ENCODE peak calls at places on chromosomes 7 and 10, in eight cellular contexts. C is sigmoid colon, F is PC-3, W is skeletal muscle cell, Q is fibroblast of lung, J is astrocyte of the spinal cord, H is cardiac muscle cell, D is dorsolateral prefrontal cortex. N is an unnamed sample.

GRCh38 chr10:114356786-114357588 is 47.3 kb downstream of the AFAP1L2 start:
- DNase-seq in C (no peak), F (peak; percentile 56), W (no peak), Q (peak; percentile 93), J (peak; percentile 89), H (no peak), D (no peak), N (peak; percentile 55)

GRCh38 chr7:64947252-64948000 is 43.4 kb downstream of the ZNF117 start:
- DNase-seq in C (no peak), F (no peak), W (no peak), Q (no peak), J (no peak), H (no peak), D (no peak), N (no peak)

GRCh38 chr7:43303740-43304241 is 191.3 kb downstream of the HECW1 start:
- DNase-seq in C (no peak), F (no peak), W (no peak), Q (peak; percentile 66), J (peak; percentile 13), H (peak; percentile 40), D (peak; percentile 71), N (peak; percentile 13)

GRCh38 chr10:103184615-103185014 is 8.5 kb downstream of the NT5C2 start:
- DNase-seq in C (no peak), F (peak; percentile 18), W (no peak), Q (peak; percentile 42), J (peak; percentile 22), H (peak; percentile 54), D (no peak), N (peak; percentile 29)

GRCh38 chr10:44675086-44675874 is 235.9 kb upstream of the TMEM72 start:
- DNase-seq in C (no peak), F (no peak), W (no peak), Q (peak; percentile 40), J (no peak), H (peak; percentile 66), D (no peak), N (peak; percentile 66)

GRCh38 chr10:98790817-98791216 is 344.1 kb upstream of the HPS1 start:
- DNase-seq in C (no peak), F (peak; percentile 20), W (no peak), Q (no peak), J (no peak), H (peak; percentile 10), D (no peak), N (peak; percentile 1)

GRCh38 chr7:11970132-11970531 is 138.1 kb upstream of the THSD7A start:
- DNase-seq in C (no peak), F (no peak), W (no peak), Q (no peak), J (no peak), H (no peak), D (no peak), N (no peak)

GRCh38 chr7:91784469-91784868 is 96.0 kb downstream of the MTERF1 start:
- DNase-seq in C (no peak), F (peak; percentile 83), W (peak; percentile 25), Q (peak; percentile 70), J (peak; percentile 62), H (peak; percentile 81), D (no peak), N (peak; percentile 79)

GRCh38 chr10:15462253-15462885 is 91.3 kb upstream of the FAM171A1 start:
- DNase-seq in C (no peak), F (no peak), W (no peak), Q (no peak), J (no peak), H (no peak), D (no peak), N (no peak)

GRCh38 chr7:23477170-23477525 is 6.9 kb upstream of the IGF2BP3 start:
- DNase-seq in C (no peak), F (no peak), W (no peak), Q (no peak), J (no peak), H (no peak), D (no peak), N (no peak)

GRCh38 chr7:137591444-137591843 is 247.9 kb upstream of the PTN start:
- DNase-seq in C (no peak), F (peak; percentile 62), W (peak; percentile 49), Q (peak; percentile 80), J (peak; percentile 73), H (peak; percentile 66), D (no peak), N (peak; percentile 72)

GRCh38 chr7:75915416-75916156 is 631 bp downstream of the POR start:
- DNase-seq in C (peak; percentile 77), F (no peak), W (no peak), Q (peak; percentile 14), J (no peak), H (peak; percentile 50), D (peak; percentile 48), N (peak; percentile 32)

GRCh38 chr7:112185005-112185834 is 21.0 kb downstream of the DOCK4 start:
- DNase-seq in C (no peak), F (peak; percentile 21), W (no peak), Q (no peak), J (no peak), H (no peak), D (no peak), N (no peak)

GRCh38 chr10:62548686-62549085 is 174.5 kb downstream of the ZNF365 start:
- DNase-seq in C (no peak), F (no peak), W (no peak), Q (peak; percentile 72), J (no peak), H (no peak), D (no peak), N (no peak)

GRCh38 chr7:117395743-117396142 is 31.6 kb downstream of the ASZ1 start:
- DNase-seq in C (no peak), F (no peak), W (no peak), Q (no peak), J (no peak), H (no peak), D (no peak), N (no peak)
- H3K4me3 ChIP-seq in C (no peak overlapping the region), F (no peak overlapping the region), W (no peak overlapping the region), Q (no peak overlapping the region), J (no peak overlapping the region), H (no peak overlapping the region), D (no peak overlapping the region), N (no peak overlapping the region)

DNA sequence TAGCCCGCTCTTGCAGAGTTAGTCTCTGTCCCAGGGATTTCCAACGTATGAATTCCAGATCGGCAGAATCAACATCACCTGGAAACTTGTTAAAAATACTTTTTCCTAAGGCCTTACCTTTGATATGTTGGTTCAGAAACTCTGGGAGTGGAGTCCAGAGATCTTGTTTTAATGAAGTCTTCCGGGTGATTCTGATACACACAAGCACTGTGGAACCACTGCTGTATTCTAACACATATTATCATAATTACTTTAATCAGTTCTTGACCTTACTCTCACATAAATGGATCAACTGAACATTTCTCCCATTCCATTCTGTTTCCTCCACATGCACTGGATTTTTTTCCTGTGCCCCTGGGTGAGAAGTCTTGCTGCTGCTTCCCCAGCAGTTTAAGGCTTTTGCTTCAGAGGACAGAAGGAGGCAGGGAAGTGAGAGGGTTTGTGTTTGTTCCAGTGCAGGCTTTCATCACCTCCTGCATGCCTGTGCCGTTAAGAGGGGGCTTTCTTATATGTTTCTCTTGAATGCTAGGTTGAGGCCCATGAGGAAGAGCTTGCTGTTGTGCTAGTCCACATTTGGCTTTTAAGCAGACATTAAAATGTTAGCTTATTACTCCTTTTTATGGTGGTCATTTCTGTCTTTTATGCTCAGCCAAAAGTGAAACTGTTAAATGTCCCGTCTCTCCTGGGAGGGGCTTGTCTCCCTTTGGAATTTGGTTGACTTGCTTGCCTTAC is 32.4 kb downstream of the CCSER2 start:
- DNase-seq in C (no peak), F (no peak), W (no peak), Q (peak; percentile 28), J (peak; percentile 48), H (peak; percentile 54), D (no peak), N (peak; percentile 46)
- H3K4me3 ChIP-seq in C (peak overlapping the region; percentile 47), F (no peak overlapping the region), W (peak overlapping the region; percentile 27), Q (peak overlapping the region; percentile 2), J (peak overlapping the region; percentile 37), H (no peak overlapping the region), D (peak overlapping the region; percentile 4), N (no peak overlapping the region)

GRCh38 chr10:60757422-60757895 is 20.8 kb upstream of the CDK1 start:
- DNase-seq in C (no peak), F (peak; percentile 40), W (no peak), Q (no peak), J (no peak), H (no peak), D (no peak), N (no peak)
- H3K4me3 ChIP-seq in C (no peak overlapping the region), F (no peak overlapping the region), W (no peak overlapping the region), Q (no peak overlapping the region), J (no peak overlapping the region), H (no peak overlapping the region), D (no peak overlapping the region), N (no peak overlapping the region)

GRCh38 chr7:584820-585219 is 65.2 kb upstream of the PDGFA start:
- DNase-seq in C (no peak), F (no peak), W (no peak), Q (no peak), J (no peak), H (no peak), D (no peak), N (no peak)

GRCh38 chr7:584122-584465 is 64.4 kb upstream of the PDGFA start:
- DNase-seq in C (no peak), F (no peak), W (no peak), Q (no peak), J (no peak), H (no peak), D (peak; percentile 81), N (no peak)

GRCh38 chr7:582081-582835 is 62.6 kb upstream of the PDGFA start:
- DNase-seq in C (no peak), F (no peak), W (no peak), Q (no peak), J (no peak), H (no peak), D (no peak), N (no peak)

GRCh38 chr7:582931-583330 is 63.3 kb upstream of the PDGFA start:
- DNase-seq in C (no peak), F (no peak), W (no peak), Q (no peak), J (no peak), H (no peak), D (no peak), N (no peak)

GRCh38 chr7:583410-584121 is 63.9 kb upstream of the PDGFA start:
- DNase-seq in C (no peak), F (no peak), W (no peak), Q (no peak), J (no peak), H (no peak), D (no peak), N (no peak)
- H3K4me3 ChIP-seq in C (no peak overlapping the region), F (no peak overlapping the region), W (no peak overlapping the region), Q (no peak overlapping the region), J (no peak overlapping the region), H (no peak overlapping the region), D (no peak overlapping the region), N (no peak overlapping the region)

DNA sequence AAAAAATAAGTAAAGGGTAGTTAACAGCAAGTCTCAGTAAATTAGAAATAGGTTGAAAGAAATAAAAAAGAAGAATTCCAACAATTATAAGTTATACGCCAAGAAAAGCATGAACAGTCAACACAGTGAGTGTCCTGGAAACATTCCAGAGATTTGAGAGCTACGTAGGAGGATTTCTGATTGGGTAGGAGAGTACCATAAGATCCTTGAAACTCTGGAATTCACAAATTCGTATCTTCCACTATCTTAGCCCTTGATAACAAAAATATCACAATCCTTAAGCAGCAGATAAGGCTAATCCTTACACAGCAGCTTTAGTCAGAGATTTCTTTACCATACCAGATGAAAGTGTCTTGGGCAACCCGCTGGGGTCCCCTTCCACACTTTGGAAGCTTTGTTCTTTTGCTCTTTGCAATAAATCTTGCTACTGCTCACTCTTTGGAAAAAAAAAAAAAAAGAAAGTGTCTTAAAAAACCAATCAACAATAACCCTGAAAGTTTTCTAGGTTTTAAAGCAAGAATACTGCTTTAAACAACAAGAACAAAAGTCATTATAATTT is 8.2 kb downstream of the TPK1 start:
- DNase-seq in C (no peak), F (no peak), W (no peak), Q (peak; percentile 89), J (peak; percentile 84), H (peak; percentile 91), D (no peak), N (peak; percentile 93)
- H3K4me3 ChIP-seq in C (no peak overlapping the region), F (no peak overlapping the region), W (no peak overlapping the region), Q (no peak overlapping the region), J (no peak overlapping the region), H (no peak overlapping the region), D (no peak overlapping the region), N (no peak overlapping the region)